ENCODE peak calls at places on chromosomes 2 and 18, in six cellular contexts. V is astrocyte, P is foreskin keratinocyte, A is transverse colon, B is GM23248, D is MM.1S. Z is an unnamed sample.

GRCh38 chr2:43131051-43131889 is 95.1 kb downstream of the ZFP36L2 start:
- DNase-seq in P (peak), V (peak), D (peak), A (peak), B (peak), Z (peak)

GRCh38 chr2:60555066-60555793 is 1.8 kb upstream of the BCL11A start:
- DNase-seq in P (peak), A (peak), B (peak), V (peak), D (peak), Z (no peak)

GRCh38 chr2:222526480-222527277 is 102.3 kb downstream of the SGPP2 start:
- DNase-seq in P (no peak), V (no peak), A (no peak), D (no peak), B (no peak), Z (no peak)

GRCh38 chr2:85920810-85921545 is 32.2 kb upstream of the ST3GAL5 start:
- DNase-seq in B (peak), A (no peak), P (no peak), V (peak), D (no peak), Z (no peak)

GRCh38 chr2:235382091-235383000 is 111.5 kb upstream of the AGAP1 start:
- DNase-seq in A (no peak), D (no peak), B (peak), V (no peak), P (no peak), Z (no peak)

GRCh38 chr2:20182241-20182931 is 42.5 kb downstream of the SDC1 start:
- DNase-seq in B (peak), V (peak), A (peak), D (no peak), P (peak), Z (peak)

GRCh38 chr2:43905388-43905803 is 66.6 kb downstream of the ABCG8 start:
- DNase-seq in A (no peak), P (no peak), V (peak), D (no peak), B (no peak), Z (no peak)

GRCh38 chr2:14903709-14904374 is 271.3 kb downstream of the LRATD1 start:
- DNase-seq in A (peak), B (no peak), V (no peak), D (peak), P (no peak), Z (no peak)

GRCh38 chr2:367246-367645 is 79.4 kb upstream of the ALKAL2 start:
- DNase-seq in V (no peak), D (no peak), B (peak), A (no peak), P (no peak), Z (no peak)

GRCh38 chr18:70335892-70336726 is 47.3 kb downstream of the SOCS6 start:
- DNase-seq in P (peak), A (no peak), V (no peak), B (peak), D (no peak), Z (peak)

GRCh38 chr2:233795735-233796171 is 17.6 kb downstream of the MROH2A start:
- DNase-seq in V (no peak), B (no peak), A (no peak), P (no peak), D (no peak), Z (no peak)

GRCh38 chr2:199602271-199602895 is 144.6 kb upstream of the SATB2 start:
- DNase-seq in D (no peak), B (peak), A (peak), V (no peak), P (no peak), Z (no peak)

GRCh38 chr2:177559638-177560037 is 167.1 kb downstream of the AGPS start:
- DNase-seq in P (no peak), D (no peak), V (no peak), A (no peak), B (no peak), Z (no peak)

GRCh38 chr2:10183146-10183675 is 60.7 kb downstream of the RRM2 start:
- DNase-seq in P (no peak), V (no peak), B (no peak), D (no peak), A (no peak), Z (no peak)

GRCh38 chr2:130152816-130153595 is 8.1 kb upstream of the CCDC74B start:
- DNase-seq in V (no peak), D (no peak), A (no peak), P (no peak), B (no peak), Z (no peak)

GRCh38 chr18:79924814-79925655 is 26.4 kb downstream of the SLC66A2 start:
- DNase-seq in V (no peak), B (no peak), D (no peak), P (no peak), A (peak), Z (no peak)

GRCh38 chr18:47150824-47151366 is 595 bp upstream of the HDHD2 start:
- DNase-seq in A (peak), D (peak), B (no peak), P (no peak), V (no peak), Z (no peak)

GRCh38 chr2:112084689-112085381 is 29.8 kb downstream of the TMEM87B start:
- DNase-seq in D (no peak), P (no peak), V (no peak), B (no peak), A (no peak), Z (no peak)

GRCh38 chr2:240565267-240566202 is 2.7 kb upstream of the RNPEPL1 start:
- DNase-seq in P (peak), D (peak), V (peak), B (peak), A (peak), Z (no peak)

GRCh38 chr2:20988906-20989305 is 55.0 kb downstream of the APOB start:
- DNase-seq in V (no peak), A (no peak), P (no peak), B (no peak), D (no peak), Z (no peak)

GRCh38 chr2:54670485-54671009 is 52.9 kb upstream of the EML6 start:
- DNase-seq in B (no peak), P (no peak), V (no peak), A (no peak), D (no peak), Z (no peak)

GRCh38 chr2:239832101-239832994 is 192.8 kb downstream of the NDUFA10 start:
- DNase-seq in D (no peak), B (no peak), P (no peak), V (no peak), A (no peak), Z (no peak)

GRCh38 chr2:27727257-27727656 is 44.3 kb upstream of the MRPL33 start:
- DNase-seq in D (no peak), P (no peak), A (peak), B (no peak), V (no peak), Z (no peak)

GRCh38 chr2:71277159-71277498 is 50.2 kb upstream of the PAIP2B start:
- DNase-seq in V (no peak), P (no peak), D (no peak), B (no peak), A (no peak), Z (no peak)

DNA sequence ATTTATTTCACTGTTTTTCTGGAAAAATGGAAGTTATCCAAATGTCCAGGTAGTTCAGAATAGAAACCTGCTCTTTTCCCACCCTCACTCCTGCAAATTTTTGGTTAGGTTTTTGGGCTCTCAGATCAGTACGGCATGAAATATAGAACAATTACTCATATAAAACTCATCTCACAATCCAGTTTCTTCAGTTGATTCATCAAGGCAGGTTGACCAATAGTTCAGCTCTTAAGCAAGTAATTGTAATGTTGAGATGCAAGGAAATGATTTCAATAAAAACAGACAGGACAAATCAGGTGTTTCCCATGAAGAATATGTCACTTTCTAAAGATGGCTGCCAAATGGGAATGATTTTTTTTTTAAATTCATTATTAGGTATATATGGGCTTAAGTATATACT is 2.0 kb downstream of the RAB27B start:
- DNase-seq in P (peak), V (no peak), D (no peak), A (no peak), B (peak), Z (no peak)
- H3K27ac ChIP-seq in P (no peak), V (no peak), D (no peak), A (no peak), B (no peak), Z (peak)

GRCh38 chr2:238595750-238596570 is 169.2 kb downstream of the ASB1 start:
- DNase-seq in A (no peak), P (no peak), B (peak), D (no peak), V (no peak), Z (no peak)

GRCh38 chr2:238594796-238595749 is 168.3 kb downstream of the ASB1 start:
- DNase-seq in A (no peak), B (no peak), D (no peak), P (no peak), V (no peak), Z (no peak)

GRCh38 chr2:238598802-238599530 is 172.2 kb downstream of the ASB1 start:
- DNase-seq in A (no peak), V (no peak), D (no peak), P (no peak), B (no peak), Z (no peak)

GRCh38 chr2:238597638-238598528 is 171.2 kb downstream of the ASB1 start:
- DNase-seq in A (no peak), D (no peak), V (no peak), P (no peak), B (peak), Z (no peak)

GRCh38 chr2:238596571-238597551 is 170.1 kb downstream of the ASB1 start:
- DNase-seq in P (peak), B (peak), V (peak), A (peak), D (no peak), Z (peak)
- H3K27ac ChIP-seq in P (no peak), B (peak), V (no peak), A (peak), D (no peak), Z (peak)

GRCh38 chr2:96409543-96410184 is 74.1 kb downstream of the NCAPH start:
- DNase-seq in B (no peak), D (no peak), V (peak), P (no peak), A (no peak), Z (no peak)
- H3K27ac ChIP-seq in B (no peak), D (no peak), V (no peak), P (no peak), A (no peak), Z (no peak)

DNA sequence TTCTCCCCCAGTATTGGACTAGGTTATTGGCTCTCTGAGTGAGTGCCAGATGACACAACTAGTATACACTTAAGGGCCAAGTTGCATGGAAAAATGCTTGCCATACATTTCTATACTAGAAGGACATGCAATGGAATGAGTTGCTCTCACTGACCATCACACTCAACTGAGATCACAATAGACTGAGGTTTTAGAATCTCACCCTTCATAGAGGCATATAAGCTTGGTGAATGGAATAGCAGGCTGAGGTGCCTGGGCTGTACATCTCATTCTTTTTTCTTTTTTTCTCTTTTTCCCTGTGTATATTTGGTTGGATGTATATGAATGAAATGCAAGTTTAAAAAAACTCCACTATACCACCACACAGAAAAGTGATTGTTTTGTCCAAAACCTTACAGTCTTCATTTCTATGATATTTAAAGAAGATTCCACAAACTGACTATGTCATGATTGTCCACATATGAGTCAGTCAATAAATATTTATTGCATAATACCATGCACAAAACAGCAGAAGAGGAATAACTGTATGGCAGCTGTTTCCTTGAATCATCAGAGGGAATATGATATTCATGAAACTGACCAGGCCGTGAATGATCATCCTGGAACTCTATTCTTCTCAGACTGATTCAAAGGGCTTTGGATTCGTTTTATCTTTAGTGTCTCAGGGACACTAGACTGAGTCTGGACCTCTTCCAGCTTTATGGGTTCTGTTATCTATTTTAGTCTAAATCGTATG is 122.5 kb upstream of the STK17B start:
- DNase-seq in D (no peak), V (peak), P (peak), B (peak), A (no peak), Z (peak)
- H3K27ac ChIP-seq in D (no peak), V (peak), P (peak), B (peak), A (no peak), Z (peak)

GRCh38 chr2:163247151-163247872 is 408.7 kb upstream of the KCNH7 start:
- DNase-seq in B (no peak), V (peak), D (no peak), A (no peak), P (no peak), Z (no peak)

GRCh38 chr2:163248321-163249090 is 409.9 kb upstream of the KCNH7 start:
- DNase-seq in D (no peak), B (no peak), A (no peak), V (peak), P (peak), Z (no peak)

GRCh38 chr2:163246111-163246510 is 407.5 kb upstream of the KCNH7 start:
- DNase-seq in A (no peak), D (no peak), P (no peak), B (no peak), V (no peak), Z (no peak)
- H3K27ac ChIP-seq in A (no peak), D (no peak), P (no peak), B (no peak), V (no peak), Z (no peak)

Z was measured in epithelial cell of prostate.